ENCODE peak calls at places on chromosomes 6 and 20, in nine cellular contexts. A, B, S, E, N, U, C, G and Q are unnamed samples.

GRCh38 chr20:32168184-32168910 is 39.2 kb downstream of the PLAGL2 start:
- DNase-seq in A (no peak), B (no peak), S (peak; percentile 77), E (no peak), N (peak; percentile 58), U (no peak), C (no peak), G (no peak), Q (peak; percentile 49)

GRCh38 chr20:1844723-1845523 is 50.3 kb upstream of the SIRPA start:
- DNase-seq in A (no peak), B (no peak), S (no peak), E (no peak), N (peak; percentile 92), U (no peak), C (no peak), G (no peak), Q (peak; percentile 54)

GRCh38 chr6:5514353-5514752 is 253.0 kb downstream of the FARS2 start:
- DNase-seq in A (no peak), B (no peak), S (no peak), E (no peak), N (no peak), U (no peak), C (no peak), G (no peak), Q (no peak)

GRCh38 chr20:2867081-2867860 is 6.0 kb upstream of the PTPRA start:
- DNase-seq in A (no peak), B (no peak), S (no peak), E (no peak), N (no peak), U (no peak), C (no peak), G (peak; percentile 27), Q (no peak)

GRCh38 chr6:15479761-15480160 is 183.1 kb downstream of the DTNBP1 start:
- DNase-seq in A (peak; percentile 30), B (no peak), S (no peak), E (peak; percentile 79), N (no peak), U (no peak), C (no peak), G (no peak), Q (no peak)

GRCh38 chr6:112415366-112415765 is 68.2 kb downstream of the RFPL4B start:
- DNase-seq in A (no peak), B (no peak), S (no peak), E (no peak), N (no peak), U (no peak), C (no peak), G (no peak), Q (no peak)

GRCh38 chr20:8853805-8854338 is 215.0 kb upstream of the PLCB4 start:
- DNase-seq in A (peak; percentile 78), B (peak; percentile 71), S (peak; percentile 54), E (peak; percentile 78), N (peak; percentile 84), U (no peak), C (peak; percentile 62), G (peak; percentile 77), Q (peak; percentile 83)

GRCh38 chr6:89999154-89999553 is 104.9 kb downstream of the GJA10 start:
- DNase-seq in A (peak; percentile 95), B (no peak), S (no peak), E (peak; percentile 90), N (peak; percentile 23), U (no peak), C (peak; percentile 61), G (peak; percentile 96), Q (peak; percentile 79)

GRCh38 chr20:6034134-6034969 is 19.5 kb downstream of the LRRN4 start:
- DNase-seq in A (no peak), B (no peak), S (no peak), E (no peak), N (no peak), U (no peak), C (no peak), G (no peak), Q (no peak)

GRCh38 chr6:32190946-32191677 is 1.1 kb upstream of the PBX2 start:
- DNase-seq in A (no peak), B (no peak), S (no peak), E (no peak), N (no peak), U (no peak), C (no peak), G (no peak), Q (no peak)

GRCh38 chr20:22604815-22605214 is 20.4 kb upstream of the FOXA2 start:
- DNase-seq in A (no peak), B (no peak), S (no peak), E (no peak), N (no peak), U (no peak), C (no peak), G (no peak), Q (no peak)

GRCh38 chr6:30670760-30671527 is 1.9 kb downstream of the DHX16 start:
- DNase-seq in A (no peak), B (no peak), S (peak; percentile 66), E (no peak), N (no peak), U (no peak), C (no peak), G (no peak), Q (no peak)

GRCh38 chr20:51801220-51801991 is 915 bp downstream of the SALL4 start:
- DNase-seq in A (no peak), B (no peak), S (peak; percentile 87), E (no peak), N (no peak), U (peak; percentile 56), C (no peak), G (no peak), Q (peak; percentile 47)

GRCh38 chr6:135295085-135295484 is 114.0 kb downstream of the MYB start:
- DNase-seq in A (no peak), B (no peak), S (no peak), E (no peak), N (no peak), U (no peak), C (no peak), G (no peak), Q (no peak)

GRCh38 chr6:80541186-80541585 is 434.7 kb downstream of the BCKDHB start:
- DNase-seq in A (no peak), B (peak; percentile 72), S (no peak), E (peak; percentile 91), N (peak; percentile 85), U (no peak), C (peak; percentile 78), G (no peak), Q (no peak)

GRCh38 chr20:17863577-17864292 is 104.9 kb downstream of the SNX5 start:
- DNase-seq in A (no peak), B (no peak), S (no peak), E (no peak), N (peak; percentile 52), U (no peak), C (no peak), G (peak; percentile 32), Q (no peak)

GRCh38 chr20:19583532-19584175 is 174.4 kb upstream of the RIN2 start:
- DNase-seq in A (peak; percentile 57), B (peak; percentile 53), S (peak; percentile 88), E (peak; percentile 52), N (peak; percentile 5), U (peak; percentile 96), C (no peak), G (peak; percentile 73), Q (peak; percentile 85)

GRCh38 chr6:45759134-45759849 is 256.4 kb downstream of the CLIC5 start:
- DNase-seq in A (no peak), B (no peak), S (no peak), E (no peak), N (no peak), U (no peak), C (no peak), G (no peak), Q (no peak)

GRCh38 chr6:36662827-36663256 is 15.7 kb upstream of the CDKN1A start:
- DNase-seq in A (no peak), B (no peak), S (no peak), E (no peak), N (no peak), U (no peak), C (no peak), G (peak; percentile 16), Q (no peak)

GRCh38 chr6:7323074-7323473 is 10.1 kb upstream of the SSR1 start:
- DNase-seq in A (no peak), B (no peak), S (no peak), E (no peak), N (no peak), U (no peak), C (no peak), G (no peak), Q (no peak)

GRCh38 chr20:47927944-47928343 is 142.7 kb upstream of the SULF2 start:
- DNase-seq in A (no peak), B (no peak), S (no peak), E (peak; percentile 96), N (no peak), U (no peak), C (no peak), G (no peak), Q (no peak)

GRCh38 chr6:2862712-2863174 is 21.1 kb upstream of the SERPINB1 start:
- DNase-seq in A (no peak), B (no peak), S (no peak), E (no peak), N (no peak), U (no peak), C (no peak), G (no peak), Q (no peak)

GRCh38 chr20:54122189-54122588 is 51.6 kb downstream of the CYP24A1 start:
- DNase-seq in A (no peak), B (no peak), S (no peak), E (peak; percentile 65), N (peak; percentile 68), U (no peak), C (peak; percentile 73), G (no peak), Q (no peak)

GRCh38 chr6:34236423-34237315 is at the start of gene HMGA1:
- DNase-seq in A (peak; percentile 92), B (no peak), S (peak; percentile 99), E (peak; percentile 85), N (peak; percentile 86), U (peak; percentile 94), C (no peak), G (peak; percentile 90), Q (peak; percentile 94)

GRCh38 chr6:99605074-99605726 is 1.4 kb upstream of the PRDM13 start:
- DNase-seq in A (no peak), B (no peak), S (peak; percentile 67), E (no peak), N (no peak), U (no peak), C (no peak), G (no peak), Q (no peak)

GRCh38 chr20:44627364-44628010 is 24.0 kb downstream of the ADA start:
- DNase-seq in A (no peak), B (no peak), S (no peak), E (no peak), N (no peak), U (no peak), C (no peak), G (no peak), Q (no peak)

GRCh38 chr6:100347901-100348550 is 116.7 kb downstream of the SIM1 start:
- DNase-seq in A (no peak), B (no peak), S (no peak), E (no peak), N (peak; percentile 83), U (no peak), C (no peak), G (no peak), Q (no peak)

GRCh38 chr6:166575190-166575589 is 11.3 kb downstream of the RAMACL start:
- DNase-seq in A (no peak), B (no peak), S (no peak), E (no peak), N (no peak), U (no peak), C (no peak), G (no peak), Q (no peak)

GRCh38 chr6:156924241-156924640 is 147.1 kb downstream of the ARID1B start:
- DNase-seq in A (no peak), B (no peak), S (no peak), E (no peak), N (no peak), U (no peak), C (no peak), G (no peak), Q (no peak)

GRCh38 chr6:1607557-1608221 is 2.0 kb upstream of the FOXC1 start:
- DNase-seq in A (no peak), B (no peak), S (peak; percentile 93), E (no peak), N (no peak), U (peak; percentile 77), C (no peak), G (peak; percentile 26), Q (no peak)

GRCh38 chr6:136347847-136348246 is 58.2 kb upstream of the BCLAF1 start:
- DNase-seq in A (no peak), B (no peak), S (no peak), E (peak; percentile 67), N (no peak), U (no peak), C (no peak), G (no peak), Q (no peak)